ENCODE peak calls at places on chromosomes 4 and X, in six cellular contexts. One of them, this sample, is unnamed.

GRCh38 chr4:25180524-25181131 is 20.4 kb upstream of the SEPSECS start:
- DNase-seq in left kidney: peak; percentile 65
- DNase-seq in fibroblast of the conjunctiva: no peak
- DNase-seq in activated gamma-delta T cell treated with anti-CD3 and anti-CD28 coated beads, Interleukin-2, amount 50 U/mL, for 16 hours: peak; percentile 3
- DNase-seq in PC-3: peak; percentile 50
- DNase-seq in HFF-Myc: no peak
- DNase-seq in this sample: no peak

GRCh38 chr4:7434141-7434765 is 477 bp downstream of the PSAPL1 start:
- DNase-seq in left kidney: no peak
- DNase-seq in fibroblast of the conjunctiva: no peak
- DNase-seq in activated gamma-delta T cell treated with anti-CD3 and anti-CD28 coated beads, Interleukin-2, amount 50 U/mL, for 16 hours: no peak
- DNase-seq in PC-3: no peak
- DNase-seq in HFF-Myc: no peak
- DNase-seq in this sample: no peak

GRCh38 chr4:8820178-8821102 is 51.2 kb downstream of the HMX1 start:
- DNase-seq in left kidney: no peak
- DNase-seq in fibroblast of the conjunctiva: no peak
- DNase-seq in activated gamma-delta T cell treated with anti-CD3 and anti-CD28 coated beads, Interleukin-2, amount 50 U/mL, for 16 hours: no peak
- DNase-seq in PC-3: no peak
- DNase-seq in HFF-Myc: no peak
- DNase-seq in this sample: no peak

GRCh38 chr4:3611778-3612177 is 79.6 kb upstream of the LRPAP1 start:
- DNase-seq in left kidney: no peak
- DNase-seq in fibroblast of the conjunctiva: no peak
- DNase-seq in activated gamma-delta T cell treated with anti-CD3 and anti-CD28 coated beads, Interleukin-2, amount 50 U/mL, for 16 hours: no peak
- DNase-seq in PC-3: no peak
- DNase-seq in HFF-Myc: no peak
- DNase-seq in this sample: no peak

GRCh38 chr4:55444822-55445221 is 49.1 kb downstream of the TMEM165 start:
- DNase-seq in left kidney: peak; percentile 16
- DNase-seq in fibroblast of the conjunctiva: peak; percentile 32
- DNase-seq in activated gamma-delta T cell treated with anti-CD3 and anti-CD28 coated beads, Interleukin-2, amount 50 U/mL, for 16 hours: no peak
- DNase-seq in PC-3: peak; percentile 67
- DNase-seq in HFF-Myc: no peak
- DNase-seq in this sample: no peak

GRCh38 chr4:73856518-73856917 is 3.4 kb downstream of the PF4V1 start:
- DNase-seq in left kidney: peak; percentile 27
- DNase-seq in fibroblast of the conjunctiva: no peak
- DNase-seq in activated gamma-delta T cell treated with anti-CD3 and anti-CD28 coated beads, Interleukin-2, amount 50 U/mL, for 16 hours: no peak
- DNase-seq in PC-3: peak; percentile 91
- DNase-seq in HFF-Myc: no peak
- DNase-seq in this sample: no peak

GRCh38 chrX:67568769-67569168 is 24.9 kb downstream of the AR start:
- DNase-seq in left kidney: peak; percentile 12
- DNase-seq in fibroblast of the conjunctiva: no peak
- DNase-seq in activated gamma-delta T cell treated with anti-CD3 and anti-CD28 coated beads, Interleukin-2, amount 50 U/mL, for 16 hours: no peak
- DNase-seq in PC-3: no peak
- DNase-seq in HFF-Myc: no peak
- DNase-seq in this sample: no peak

GRCh38 chr4:1644906-1645657 is 39.0 kb downstream of the FAM53A start:
- DNase-seq in left kidney: peak; percentile 88
- DNase-seq in fibroblast of the conjunctiva: no peak
- DNase-seq in activated gamma-delta T cell treated with anti-CD3 and anti-CD28 coated beads, Interleukin-2, amount 50 U/mL, for 16 hours: no peak
- DNase-seq in PC-3: no peak
- DNase-seq in HFF-Myc: no peak
- DNase-seq in this sample: no peak

GRCh38 chrX:790780-791360 is 160.3 kb downstream of the SHOX start:
- DNase-seq in left kidney: no peak
- DNase-seq in fibroblast of the conjunctiva: no peak
- DNase-seq in activated gamma-delta T cell treated with anti-CD3 and anti-CD28 coated beads, Interleukin-2, amount 50 U/mL, for 16 hours: no peak
- DNase-seq in PC-3: no peak
- DNase-seq in HFF-Myc: no peak
- DNase-seq in this sample: no peak

GRCh38 chr4:65893957-65894755 is 223.9 kb upstream of the EPHA5 start:
- DNase-seq in left kidney: no peak
- DNase-seq in fibroblast of the conjunctiva: no peak
- DNase-seq in activated gamma-delta T cell treated with anti-CD3 and anti-CD28 coated beads, Interleukin-2, amount 50 U/mL, for 16 hours: no peak
- DNase-seq in PC-3: peak; percentile 58
- DNase-seq in HFF-Myc: no peak
- DNase-seq in this sample: no peak

GRCh38 chr4:123939621-123940020 is 543.0 kb downstream of the SPRY1 start:
- DNase-seq in left kidney: peak; percentile 65
- DNase-seq in fibroblast of the conjunctiva: peak; percentile 74
- DNase-seq in activated gamma-delta T cell treated with anti-CD3 and anti-CD28 coated beads, Interleukin-2, amount 50 U/mL, for 16 hours: no peak
- DNase-seq in PC-3: peak; percentile 55
- DNase-seq in HFF-Myc: peak; percentile 77
- DNase-seq in this sample: no peak

GRCh38 chr4:62544428-62544827 is 1344.3 kb downstream of the ADGRL3 start:
- DNase-seq in left kidney: no peak
- DNase-seq in fibroblast of the conjunctiva: no peak
- DNase-seq in activated gamma-delta T cell treated with anti-CD3 and anti-CD28 coated beads, Interleukin-2, amount 50 U/mL, for 16 hours: no peak
- DNase-seq in PC-3: peak; percentile 25
- DNase-seq in HFF-Myc: no peak
- DNase-seq in this sample: no peak

GRCh38 chr4:143352052-143352451 is 15.4 kb downstream of the GAB1 start:
- DNase-seq in left kidney: no peak
- DNase-seq in fibroblast of the conjunctiva: no peak
- DNase-seq in activated gamma-delta T cell treated with anti-CD3 and anti-CD28 coated beads, Interleukin-2, amount 50 U/mL, for 16 hours: no peak
- DNase-seq in PC-3: peak; percentile 86
- DNase-seq in HFF-Myc: no peak
- DNase-seq in this sample: no peak

GRCh38 chrX:136255543-136255942 is 4.3 kb upstream of the MAP7D3 start:
- DNase-seq in left kidney: no peak
- DNase-seq in fibroblast of the conjunctiva: no peak
- DNase-seq in activated gamma-delta T cell treated with anti-CD3 and anti-CD28 coated beads, Interleukin-2, amount 50 U/mL, for 16 hours: no peak
- DNase-seq in PC-3: no peak
- DNase-seq in HFF-Myc: no peak
- DNase-seq in this sample: no peak